ENCODE peak calls at places on chromosomes 4 and X, in seven cellular contexts. P is A673, G is right atrium auricular region, B is kidney, Z is brain microvascular endothelial cell, S is K562, T is uterus. H is an unnamed sample. For H3K36me3, the result is how much of the 10 kb centered on the place peaks cover.

GRCh38 chr4:6087669-6088068 is 69.4 kb upstream of the C4orf50 start:
- DNase-seq in T (no peak), G (no peak), S (peak), B (no peak), Z (peak), P (peak), H (no peak)

GRCh38 chr4:89836897-89837384 is at the start of gene SNCA:
- DNase-seq in Z (peak), B (peak), G (peak), P (peak), S (peak), T (peak), H (peak)

GRCh38 chr4:24236532-24236931 is 346.7 kb upstream of the PPARGC1A start:
- DNase-seq in S (no peak), T (no peak), G (no peak), B (no peak), Z (no peak), P (no peak), H (no peak)

GRCh38 chr4:108210989-108211725 is 42.4 kb upstream of the LEF1 start:
- DNase-seq in T (no peak), S (no peak), Z (no peak), G (no peak), B (no peak), P (no peak), H (peak)

GRCh38 chr4:182085051-182085480 is 158.1 kb upstream of the TENM3 start:
- DNase-seq in T (no peak), G (no peak), B (no peak), Z (peak), P (peak), S (no peak), H (peak)

GRCh38 chr4:108117473-108118182 is 51.1 kb downstream of the LEF1 start:
- DNase-seq in T (no peak), S (peak), B (no peak), Z (peak), G (no peak), P (no peak), H (no peak)

GRCh38 chr4:113112341-113112978 is 63.0 kb downstream of the ANK2 start:
- DNase-seq in Z (no peak), G (no peak), P (no peak), S (no peak), B (no peak), T (no peak), H (no peak)

GRCh38 chrX:7117587-7117986 is 29.9 kb upstream of the STS start:
- DNase-seq in S (no peak), B (no peak), G (no peak), Z (no peak), P (no peak), T (no peak), H (no peak)

GRCh38 chr4:87525636-87526035 is 3.5 kb downstream of the SPARCL1 start:
- DNase-seq in P (peak), S (no peak), B (no peak), Z (no peak), G (no peak), T (peak), H (no peak)

GRCh38 chr4:8218371-8219050 is 19.4 kb downstream of the SH3TC1 start:
- DNase-seq in B (peak), P (no peak), S (no peak), G (no peak), T (no peak), Z (no peak), H (no peak)

GRCh38 chr4:5773271-5773555 is 62.2 kb downstream of the EVC start:
- DNase-seq in T (no peak), S (no peak), G (no peak), Z (peak), B (no peak), P (no peak), H (no peak)

GRCh38 chrX:344371-344901 is 25.8 kb upstream of the GTPBP6 start:
- DNase-seq in B (peak), G (no peak), T (no peak), Z (no peak), P (no peak), S (no peak), H (no peak)

GRCh38 chr4:109177411-109177810 is 125.0 kb downstream of the COL25A1 start:
- DNase-seq in G (no peak), P (no peak), B (no peak), Z (no peak), T (no peak), S (no peak), H (no peak)

GRCh38 chrX:10014462-10015373 is 47.6 kb downstream of the CLDN34 start:
- DNase-seq in Z (peak), P (peak), S (peak), T (peak), B (peak), G (peak), H (peak)

GRCh38 chr4:26558166-26558895 is 25.6 kb upstream of the TBC1D19 start:
- DNase-seq in T (no peak), S (no peak), Z (no peak), G (no peak), P (no peak), B (no peak), H (no peak)

GRCh38 chr4:183554878-183555585 is 50.2 kb downstream of the ING2 start:
- DNase-seq in B (no peak), S (no peak), Z (no peak), P (no peak), T (no peak), G (no peak), H (no peak)

GRCh38 chrX:139204903-139205667 is 325.5 kb upstream of the F9 start:
- DNase-seq in G (no peak), P (peak), S (peak), B (peak), Z (no peak), T (no peak), H (peak)

GRCh38 chr4:42391981-42392380 is 5.3 kb upstream of the SHISA3 start:
- DNase-seq in G (no peak), Z (peak), T (no peak), B (no peak), P (peak), S (no peak), H (no peak)

GRCh38 chr4:138225477-138225876 is 16.7 kb downstream of the SLC7A11 start:
- DNase-seq in B (no peak), S (no peak), T (no peak), G (no peak), Z (no peak), P (no peak), H (no peak)

GRCh38 chr4:125097729-125098128 is 217.0 kb upstream of the FAT4 start:
- DNase-seq in S (no peak), G (no peak), P (peak), B (no peak), Z (no peak), T (no peak), H (no peak)

GRCh38 chr4:56684320-56684719 is 3.2 kb upstream of the HOPX start:
- DNase-seq in G (no peak), T (no peak), P (no peak), Z (peak), B (no peak), S (no peak), H (no peak)

GRCh38 chrX:153900806-153901752 is 3.4 kb upstream of the AVPR2 start:
- DNase-seq in Z (peak), G (no peak), S (peak), T (peak), B (no peak), P (peak), H (peak)

GRCh38 chrX:137052641-137053235 is 18.9 kb upstream of the GPR101 start:
- DNase-seq in P (no peak), G (no peak), T (no peak), S (no peak), Z (no peak), B (no peak), H (no peak)

GRCh38 chr4:174303687-174304086 is 20.0 kb downstream of the CEP44 start:
- DNase-seq in T (no peak), Z (no peak), P (no peak), G (no peak), S (no peak), B (no peak), H (no peak)

GRCh38 chr4:13441506-13441905 is 42.6 kb downstream of the RAB28 start:
- DNase-seq in B (no peak), T (no peak), P (no peak), G (no peak), S (no peak), Z (no peak), H (no peak)

GRCh38 chr4:76156635-76157034 is 8.4 kb upstream of the NUP54 start:
- DNase-seq in T (no peak), S (no peak), G (no peak), B (no peak), Z (no peak), P (no peak), H (no peak)

GRCh38 chr4:8229341-8229975 is 30.4 kb downstream of the SH3TC1 start:
- DNase-seq in S (no peak), T (no peak), Z (no peak), B (peak), G (no peak), P (no peak), H (no peak)

GRCh38 chr4:153764611-153765368 is 5.0 kb upstream of the RNF175 start:
- DNase-seq in S (no peak), B (no peak), P (no peak), Z (no peak), T (no peak), G (no peak), H (no peak)

GRCh38 chrX:468979-469378 is 82.3 kb upstream of the PPP2R3B start:
- DNase-seq in P (no peak), G (no peak), S (no peak), B (peak), T (no peak), Z (no peak), H (no peak)

GRCh38 chrX:8907678-8908077 is 106.5 kb upstream of the FAM9A start:
- DNase-seq in P (no peak), Z (no peak), S (no peak), T (no peak), B (no peak), G (no peak), H (no peak)

GRCh38 chrX:8906299-8906698 is 105.1 kb upstream of the FAM9A start:
- DNase-seq in G (no peak), B (no peak), T (no peak), Z (no peak), S (no peak), P (no peak), H (no peak)
- H3K27ac ChIP-seq in G (no peak), B (no peak), T (no peak), Z (no peak), S (no peak), P (no peak), H (no peak)

GRCh38 chr4:39295784-39296183 is 70.4 kb downstream of the RFC1 start:
- DNase-seq in P (no peak), T (no peak), G (no peak), Z (no peak), S (no peak), B (no peak), H (no peak)

GRCh38 chr4:39286263-39286662 is 79.9 kb downstream of the RFC1 start:
- DNase-seq in S (no peak), B (no peak), Z (no peak), G (no peak), P (no peak), T (no peak), H (no peak)

GRCh38 chr4:39285853-39286252 is 80.3 kb downstream of the RFC1 start:
- DNase-seq in P (no peak), G (no peak), T (no peak), Z (no peak), S (no peak), B (no peak), H (no peak)

GRCh38 chr4:39291686-39292085 is 74.5 kb downstream of the RFC1 start:
- DNase-seq in S (no peak), T (no peak), Z (no peak), G (no peak), P (peak), B (no peak), H (no peak)
- H3K36me3 ChIP-seq in S (half or more), T (under half), Z (under half), G (half or more), P (half or more), B (half or more), H (under half)

DNA sequence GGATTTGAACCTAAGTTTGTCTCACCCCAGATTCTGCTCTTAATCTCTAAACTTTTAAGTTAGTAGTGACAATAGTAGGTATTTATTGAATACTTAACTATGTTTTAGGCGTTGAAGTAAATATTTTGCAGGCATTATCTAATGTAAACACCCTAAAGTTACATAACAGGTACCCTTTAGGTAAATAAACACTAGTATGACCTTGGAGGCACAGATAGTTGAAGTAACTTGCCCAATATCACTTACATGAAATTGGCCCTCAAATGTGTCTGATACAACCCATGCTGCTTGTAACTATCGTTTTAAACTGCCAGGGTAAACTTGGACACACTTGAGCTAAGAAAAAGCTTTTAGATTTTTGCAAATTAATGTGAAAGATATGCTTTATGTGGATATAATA is 3.0 kb downstream of the HPRT1 start:
- DNase-seq in S (no peak), T (no peak), B (no peak), G (no peak), Z (no peak), P (no peak), H (no peak)
- H3K4me3 ChIP-seq in S (no peak), T (no peak), B (no peak), G (no peak), Z (no peak), P (no peak), H (no peak)

GRCh38 chr4:38858097-38858420 is 1.4 kb upstream of the TLR6 start:
- DNase-seq in B (no peak), G (no peak), S (no peak), Z (no peak), P (no peak), T (no peak), H (no peak)

GRCh38 chr4:38860788-38861424 is 4.3 kb upstream of the TLR6 start:
- DNase-seq in B (no peak), G (no peak), P (peak), Z (no peak), T (no peak), S (peak), H (no peak)

GRCh38 chr4:38857354-38858096 is 908 bp upstream of the TLR6 start:
- DNase-seq in G (peak), T (peak), P (peak), Z (peak), S (no peak), B (no peak), H (peak)

GRCh38 chr4:38861791-38862190 is 5.2 kb upstream of the TLR6 start:
- DNase-seq in T (no peak), Z (no peak), P (no peak), B (no peak), S (no peak), G (no peak), H (no peak)

DNA sequence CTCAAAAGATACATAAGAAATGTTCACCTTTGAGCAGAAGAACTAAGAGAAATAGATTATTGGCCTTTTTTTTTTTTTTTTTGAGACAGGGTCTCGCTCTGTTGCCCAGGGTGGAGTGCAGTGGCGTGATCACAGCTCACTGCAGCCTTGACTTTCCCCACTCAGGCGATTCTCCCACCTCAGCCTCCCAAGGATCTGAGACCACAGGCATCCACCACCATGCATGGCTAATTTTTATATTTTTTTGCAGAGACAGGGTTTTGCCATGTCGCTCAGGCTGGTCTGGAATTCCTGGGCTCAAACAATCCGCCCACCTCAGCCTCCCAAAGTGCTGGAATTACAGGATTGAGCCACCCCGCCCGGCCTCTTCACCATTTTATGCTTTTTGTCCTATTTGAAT is 2.9 kb upstream of the TLR6 start:
- DNase-seq in S (no peak), P (no peak), Z (no peak), G (no peak), B (no peak), T (no peak), H (no peak)
- H3K27ac ChIP-seq in S (no peak), P (no peak), Z (no peak), G (no peak), B (no peak), T (no peak), H (no peak)

GRCh38 chr4:160129439-160129838 is 1026.6 kb downstream of the RAPGEF2 start:
- DNase-seq in B (no peak), Z (peak), G (no peak), S (no peak), T (no peak), P (no peak), H (no peak)
- H3K36me3 ChIP-seq in B (under half), Z (under half), G (under half), S (under half), T (under half), P (under half), H (under half)